ENCODE peak calls at places on chromosomes 3 and 15, in ten cellular contexts. X is pulmonary artery endothelial cell; Q is stimulated activated CD4-positive, alpha-beta T cell treated with anti-CD3 and anti-CD28 coated beads, Interleukin-1b, Interleukin-23, amount 100 ng/mL, for 24 hours; T is HT-29; H is MM.1S; U is NCI-H1105 treated with DMSO at 0.1 percent for 48 hours; M is iPS-NIHi11; V is HTR-8/SVneo; K is globus pallidus; J is NCI-H1092 treated with DMSO at 0.1 percent for 48 hours. Z is an unnamed sample.

GRCh38 chr3:153484842-153485241 is 322.8 kb downstream of the RAP2B start:
- DNase-seq in X (no peak), Q (no peak), T (no peak), H (peak), U (no peak), M (no peak), V (no peak), K (no peak), J (no peak), Z (no peak)

GRCh38 chr15:63041982-63042878 is at the start of gene TPM1:
- DNase-seq in X (peak), Q (no peak), T (no peak), H (no peak), U (peak), M (peak), V (peak), K (no peak), J (no peak), Z (peak)

GRCh38 chr3:149621218-149622005 is 36.4 kb downstream of the WWTR1 start:
- DNase-seq in X (no peak), Q (no peak), T (no peak), H (peak), U (no peak), M (no peak), V (peak), K (no peak), J (no peak), Z (peak)

GRCh38 chr15:73959012-73959581 is 32.8 kb downstream of the LOXL1 start:
- DNase-seq in X (no peak), Q (no peak), T (peak), H (peak), U (no peak), M (no peak), V (no peak), K (no peak), J (peak), Z (peak)

GRCh38 chr3:171457263-171458055 is 2.7 kb downstream of the TNIK start:
- DNase-seq in X (no peak), Q (no peak), T (peak), H (no peak), U (no peak), M (no peak), V (no peak), K (peak), J (no peak), Z (no peak)

GRCh38 chr3:42729404-42730145 is 27.0 kb upstream of the HHATL start:
- DNase-seq in X (no peak), Q (no peak), T (no peak), H (no peak), U (no peak), M (no peak), V (no peak), K (no peak), J (no peak), Z (no peak)

GRCh38 chr15:96418146-96418545 is 87.6 kb downstream of the NR2F2 start:
- DNase-seq in X (no peak), Q (no peak), T (no peak), H (no peak), U (no peak), M (no peak), V (no peak), K (no peak), J (no peak), Z (no peak)

GRCh38 chr15:63736287-63736686 is 97.5 kb downstream of the HERC1 start:
- DNase-seq in X (no peak), Q (no peak), T (no peak), H (no peak), U (no peak), M (no peak), V (no peak), K (no peak), J (no peak), Z (no peak)

GRCh38 chr3:48248095-48248863 is 7.4 kb downstream of the ZNF589 start:
- DNase-seq in X (peak), Q (no peak), T (no peak), H (no peak), U (no peak), M (no peak), V (no peak), K (no peak), J (no peak), Z (no peak)

GRCh38 chr3:57952208-57952631 is 56.0 kb upstream of the FLNB start:
- DNase-seq in X (peak), Q (no peak), T (peak), H (no peak), U (no peak), M (peak), V (peak), K (peak), J (no peak), Z (peak)

Z was measured in RPMI7951.